ENCODE peak calls at places on chromosome 17, in five cellular contexts. H, E, B, S and G are unnamed samples.

GRCh38 chr17:82303944-82304808 is 13.2 kb downstream of the CD7 start:
- DNase-seq in H (no peak), E (no peak), B (no peak), S (no peak), G (no peak)

GRCh38 chr17:68391561-68392268 is 65.6 kb downstream of the WIPI1 start:
- DNase-seq in H (peak; percentile 74), E (no peak), B (no peak), S (peak; percentile 66), G (no peak)

GRCh38 chr17:39697961-39698360 is 1.9 kb upstream of the ERBB2 start:
- DNase-seq in H (no peak), E (no peak), B (no peak), S (no peak), G (no peak)

GRCh38 chr17:82380860-82381702 is 9.5 kb downstream of the UTS2R start:
- DNase-seq in H (peak; percentile 11), E (no peak), B (no peak), S (no peak), G (no peak)

GRCh38 chr17:7217113-7217987 is 2.3 kb downstream of the DLG4 start:
- DNase-seq in H (no peak), E (no peak), B (peak; percentile 82), S (no peak), G (peak; percentile 67)

GRCh38 chr17:39001703-39002637 is 34.8 kb upstream of the FBXO47 start:
- DNase-seq in H (peak; percentile 58), E (peak; percentile 78), B (peak; percentile 72), S (no peak), G (peak; percentile 26)

GRCh38 chr17:2689411-2690164 is 22.0 kb downstream of the CLUH start:
- DNase-seq in H (no peak), E (peak; percentile 54), B (peak; percentile 15), S (no peak), G (no peak)

GRCh38 chr17:76585649-76586593 is at the start of gene ST6GALNAC2:
- DNase-seq in H (peak; percentile 87), E (peak; percentile 73), B (peak; percentile 73), S (peak; percentile 42), G (peak; percentile 76)

GRCh38 chr17:298791-299450 is 53.7 kb downstream of the RPH3AL start:
- DNase-seq in H (peak; percentile 34), E (peak; percentile 63), B (peak; percentile 29), S (peak; percentile 81), G (no peak)

GRCh38 chr17:76973040-76973439 is 104.8 kb downstream of the MGAT5B start:
- DNase-seq in H (no peak), E (no peak), B (no peak), S (no peak), G (no peak)

GRCh38 chr17:6940186-6940649 is 55.6 kb upstream of the ALOX12 start:
- DNase-seq in H (no peak), E (peak; percentile 37), B (peak; percentile 31), S (no peak), G (peak; percentile 23)

GRCh38 chr17:80883831-80884735 is 107.6 kb upstream of the CHMP6 start:
- DNase-seq in H (peak; percentile 54), E (peak; percentile 10), B (no peak), S (no peak), G (no peak)

GRCh38 chr17:73371285-73371684 is 59.5 kb upstream of the CDC42EP4 start:
- DNase-seq in H (no peak), E (no peak), B (no peak), S (no peak), G (peak; percentile 90)

GRCh38 chr17:75783069-75783783 is 1.4 kb upstream of the UNK start:
- DNase-seq in H (no peak), E (no peak), B (no peak), S (no peak), G (no peak)

GRCh38 chr17:61385869-61386245 is 13.8 kb upstream of the TBX2 start:
- DNase-seq in H (peak; percentile 11), E (no peak), B (no peak), S (no peak), G (no peak)

GRCh38 chr17:55301521-55302406 is 37.0 kb downstream of the HLF start:
- DNase-seq in H (no peak), E (no peak), B (peak; percentile 48), S (peak; percentile 44), G (no peak)

GRCh38 chr17:34981538-34982241 is 1.4 kb downstream of the LIG3 start:
- DNase-seq in H (no peak), E (no peak), B (no peak), S (no peak), G (no peak)

GRCh38 chr17:69918164-69918563 is 156.9 kb upstream of the KCNJ16 start:
- DNase-seq in H (no peak), E (no peak), B (no peak), S (no peak), G (no peak)

GRCh38 chr17:44865231-44865660 is 17.6 kb downstream of the HIGD1B start:
- DNase-seq in H (no peak), E (peak; percentile 31), B (peak; percentile 62), S (peak; percentile 33), G (peak; percentile 88)

GRCh38 chr17:57284583-57284982 is 28.3 kb downstream of the MSI2 start:
- DNase-seq in H (no peak), E (no peak), B (no peak), S (peak; percentile 72), G (no peak)

GRCh38 chr17:7851438-7852261 is 3.2 kb upstream of the TMEM88 start:
- DNase-seq in H (peak; percentile 92), E (peak; percentile 85), B (peak; percentile 87), S (peak; percentile 90), G (peak; percentile 36)

GRCh38 chr17:45904886-45905285 is 10.5 kb downstream of the MAPT start:
- DNase-seq in H (no peak), E (no peak), B (no peak), S (no peak), G (no peak)

GRCh38 chr17:32495347-32496253 is 8.8 kb downstream of the CDK5R1 start:
- DNase-seq in H (no peak), E (peak; percentile 87), B (peak; percentile 69), S (peak; percentile 78), G (no peak)

GRCh38 chr17:79838541-79839274 is 532 bp downstream of the CBX4 start:
- DNase-seq in H (peak; percentile 72), E (no peak), B (peak; percentile 61), S (peak; percentile 41), G (no peak)

GRCh38 chr17:43040655-43041054 is 15.6 kb downstream of the RND2 start:
- DNase-seq in H (peak; percentile 70), E (no peak), B (no peak), S (no peak), G (no peak)

GRCh38 chr17:42275527-42276358 is 448 bp downstream of the STAT5B start:
- DNase-seq in H (no peak), E (no peak), B (no peak), S (peak; percentile 54), G (no peak)

GRCh38 chr17:82086941-82087906 is 10.8 kb downstream of the FASN start:
- DNase-seq in H (peak; percentile 53), E (no peak), B (no peak), S (no peak), G (no peak)

GRCh38 chr17:47884905-47885735 is 10.9 kb upstream of the SP2 start:
- DNase-seq in H (no peak), E (no peak), B (no peak), S (peak; percentile 28), G (no peak)

GRCh38 chr17:41029633-41030245 is at the start of gene KRTAP1-4:
- DNase-seq in H (no peak), E (no peak), B (no peak), S (no peak), G (no peak)

GRCh38 chr17:14604920-14605599 is 304.2 kb downstream of the HS3ST3B1 start:
- DNase-seq in H (no peak), E (peak; percentile 33), B (peak; percentile 69), S (no peak), G (no peak)

DNA sequence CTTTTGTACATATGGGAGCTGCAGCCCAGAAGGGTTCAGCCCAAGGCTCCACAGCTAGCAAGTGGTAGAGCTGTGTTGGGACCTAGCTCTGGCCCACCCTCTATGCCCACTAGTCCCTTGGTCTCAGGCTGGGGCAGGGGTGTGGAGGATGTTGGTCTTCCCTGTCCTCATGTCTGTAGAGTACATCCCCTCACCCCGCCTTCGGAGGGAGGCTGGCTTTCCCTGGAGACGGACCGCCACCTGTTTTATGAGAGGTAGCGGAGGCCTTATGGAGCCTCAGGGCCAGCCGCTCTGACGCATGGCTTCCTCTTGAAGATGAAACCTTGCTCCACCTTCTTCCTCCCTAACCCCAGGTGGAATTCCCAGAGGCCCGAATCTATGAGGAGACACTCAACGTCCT is 8.4 kb downstream of the TNFAIP1 start:
- DNase-seq in H (no peak), E (no peak), B (no peak), S (no peak), G (no peak)
- TF ChIP-seq POLR2A in H (no peak), E (no peak), B (no peak), S (no peak), G (no peak)

DNA sequence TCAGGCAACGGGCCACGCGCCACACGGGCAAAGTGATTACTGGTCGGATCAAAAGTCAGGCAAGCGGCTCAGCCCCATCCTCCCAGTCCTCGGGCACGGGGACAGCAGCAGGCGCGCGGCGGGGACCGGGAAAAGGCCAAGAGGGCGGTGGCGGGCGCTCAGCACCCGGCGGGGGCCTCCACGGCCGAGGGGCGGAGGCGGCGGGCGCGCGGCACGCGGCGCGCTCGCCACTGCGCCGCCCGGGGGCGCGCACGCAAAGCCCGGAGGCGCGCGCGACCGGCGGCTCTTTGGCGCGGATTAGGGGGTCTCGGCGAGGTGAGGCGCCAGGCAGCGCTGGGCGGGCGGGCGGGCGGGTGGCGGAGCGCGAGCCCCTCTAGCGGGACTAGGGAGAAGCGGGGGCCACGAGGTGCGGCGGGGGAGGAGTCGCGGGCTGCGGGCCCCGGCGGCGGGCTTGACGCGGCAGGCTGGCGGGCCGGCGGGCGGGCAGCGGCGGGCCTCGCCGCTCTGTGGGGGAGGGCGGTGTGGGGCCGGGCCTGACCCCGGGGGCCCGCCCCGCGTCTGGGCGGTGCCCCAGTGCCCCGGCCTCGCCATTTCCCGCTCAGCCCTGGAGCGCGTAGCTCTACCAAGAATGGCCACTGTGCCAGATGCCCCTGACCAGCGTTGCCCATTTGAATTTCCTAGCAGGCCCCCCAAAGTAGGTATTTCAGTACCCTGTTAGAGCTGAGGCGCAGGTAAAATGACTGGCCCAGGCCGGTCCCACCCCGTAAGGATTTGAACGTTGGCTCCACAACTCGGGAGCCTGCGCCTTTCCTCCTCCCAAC is at the start of the genes ACACA and TADA2A:
- DNase-seq in H (peak; percentile 93), E (peak; percentile 73), B (peak; percentile 78), S (peak; percentile 56), G (peak; percentile 79)
- TF ChIP-seq POLR2A in H (peak; percentile 78), E (peak; percentile 63), B (peak; percentile 50), S (peak; percentile 47), G (peak; percentile 90)

GRCh38 chr17:50361561-50362480 is 11.2 kb downstream of the MRPL27 start:
- DNase-seq in H (no peak), E (peak; percentile 48), B (peak; percentile 76), S (no peak), G (peak; percentile 83)
- TF ChIP-seq POLR2A in H (no peak), E (no peak), B (no peak), S (no peak), G (no peak)

GRCh38 chr17:17950347-17950746 is 21.9 kb downstream of the TOM1L2 start:
- DNase-seq in H (no peak), E (no peak), B (no peak), S (no peak), G (no peak)
- TF ChIP-seq POLR2A in H (no peak), E (no peak), B (no peak), S (no peak), G (no peak)